ENCODE peak calls at places on chromosome 18, in ten cellular contexts. R, I, Y, N, K, P, Q, J, B and Z are unnamed samples.

GRCh38 chr18:1244397-1245122 is 339.9 kb downstream of the ADCYAP1 start:
- DNase-seq in R (no peak), I (no peak), Y (no peak), N (no peak), K (no peak), P (no peak), Q (no peak), J (no peak), B (no peak), Z (no peak)

GRCh38 chr18:56902653-56903052 is 244.2 kb upstream of the BOD1L2 start:
- DNase-seq in R (no peak), I (no peak), Y (no peak), N (peak), K (no peak), P (no peak), Q (no peak), J (no peak), B (no peak), Z (peak)

GRCh38 chr18:49152885-49153284 is 202.1 kb upstream of the SMAD7 start:
- DNase-seq in R (no peak), I (no peak), Y (no peak), N (no peak), K (no peak), P (no peak), Q (no peak), J (no peak), B (no peak), Z (no peak)

GRCh38 chr18:53796042-53796729 is 428.3 kb downstream of the MBD2 start:
- DNase-seq in R (peak), I (no peak), Y (no peak), N (peak), K (no peak), P (no peak), Q (no peak), J (no peak), B (peak), Z (peak)

GRCh38 chr18:23828426-23828825 is 139.2 kb downstream of the LAMA3 start:
- DNase-seq in R (peak), I (peak), Y (no peak), N (peak), K (no peak), P (peak), Q (no peak), J (no peak), B (peak), Z (peak)

GRCh38 chr18:47254341-47254939 is 3.0 kb upstream of the SKOR2 start:
- DNase-seq in R (peak), I (no peak), Y (peak), N (peak), K (peak), P (no peak), Q (no peak), J (no peak), B (no peak), Z (no peak)

GRCh38 chr18:74654637-74655036 is 57.0 kb downstream of the ZNF407 start:
- DNase-seq in R (peak), I (no peak), Y (no peak), N (no peak), K (no peak), P (no peak), Q (peak), J (no peak), B (peak), Z (no peak)

GRCh38 chr18:8854962-8855361 is 149.6 kb downstream of the MTCL1 start:
- DNase-seq in R (no peak), I (no peak), Y (no peak), N (no peak), K (no peak), P (no peak), Q (no peak), J (no peak), B (no peak), Z (no peak)

GRCh38 chr18:51279367-51279984 is 82.0 kb upstream of the MEX3C start:
- DNase-seq in R (no peak), I (no peak), Y (no peak), N (no peak), K (no peak), P (no peak), Q (no peak), J (no peak), B (no peak), Z (no peak)

GRCh38 chr18:76134631-76135030 is 360.4 kb downstream of the ZNF516 start:
- DNase-seq in R (no peak), I (no peak), Y (no peak), N (no peak), K (no peak), P (no peak), Q (no peak), J (no peak), B (no peak), Z (no peak)

GRCh38 chr18:4181882-4182568 is 273.1 kb downstream of the DLGAP1 start:
- DNase-seq in R (no peak), I (no peak), Y (peak), N (no peak), K (no peak), P (peak), Q (no peak), J (no peak), B (no peak), Z (no peak)

GRCh38 chr18:42414756-42415454 is 459.9 kb downstream of the PIK3C3 start:
- DNase-seq in R (peak), I (no peak), Y (no peak), N (peak), K (no peak), P (no peak), Q (no peak), J (no peak), B (peak), Z (peak)

GRCh38 chr18:45760443-45761036 is 36.6 kb downstream of the SLC14A1 start:
- DNase-seq in R (no peak), I (no peak), Y (peak), N (no peak), K (peak), P (no peak), Q (no peak), J (no peak), B (no peak), Z (no peak)

GRCh38 chr18:79872852-79873444 is 75.2 kb downstream of the KCNG2 start:
- DNase-seq in R (no peak), I (no peak), Y (no peak), N (no peak), K (no peak), P (no peak), Q (no peak), J (peak), B (no peak), Z (no peak)

GRCh38 chr18:48740846-48741485 is 202.1 kb downstream of the CTIF start:
- DNase-seq in R (no peak), I (no peak), Y (no peak), N (no peak), K (no peak), P (no peak), Q (no peak), J (no peak), B (no peak), Z (no peak)

GRCh38 chr18:24014986-24015896 is 687 bp downstream of the TTC39C start:
- DNase-seq in R (peak), I (peak), Y (peak), N (no peak), K (peak), P (peak), Q (peak), J (peak), B (peak), Z (peak)

GRCh38 chr18:400466-400865 is 100.0 kb downstream of the COLEC12 start:
- DNase-seq in R (peak), I (no peak), Y (no peak), N (no peak), K (no peak), P (no peak), Q (no peak), J (no peak), B (peak), Z (no peak)

GRCh38 chr18:14089176-14089575 is 43.1 kb downstream of the ZNF519 start:
- DNase-seq in R (no peak), I (no peak), Y (no peak), N (no peak), K (no peak), P (no peak), Q (no peak), J (no peak), B (no peak), Z (no peak)

GRCh38 chr18:50709215-50709614 is 110.6 kb downstream of the MRO start:
- DNase-seq in R (no peak), I (no peak), Y (peak), N (no peak), K (no peak), P (no peak), Q (no peak), J (no peak), B (no peak), Z (no peak)

GRCh38 chr18:50240083-50240563 is 26.2 kb downstream of the CFAP53 start:
- DNase-seq in R (no peak), I (no peak), Y (no peak), N (no peak), K (no peak), P (no peak), Q (no peak), J (no peak), B (peak), Z (peak)

GRCh38 chr18:44545359-44545985 is 135.2 kb upstream of the SETBP1 start:
- DNase-seq in R (no peak), I (no peak), Y (no peak), N (no peak), K (no peak), P (no peak), Q (no peak), J (no peak), B (no peak), Z (no peak)

GRCh38 chr18:61528961-61529360 is 195.7 kb downstream of the CDH20 start:
- DNase-seq in R (no peak), I (no peak), Y (no peak), N (no peak), K (no peak), P (no peak), Q (no peak), J (no peak), B (peak), Z (peak)

GRCh38 chr18:36340232-36340631 is 42.7 kb downstream of the FHOD3 start:
- DNase-seq in R (no peak), I (no peak), Y (no peak), N (no peak), K (no peak), P (no peak), Q (no peak), J (no peak), B (no peak), Z (no peak)